ENCODE peak calls at places on chromosomes 7 and 10, in five cellular contexts. K is HepG2, S is K562, R is GM12878, O is H1. Q is an unnamed sample. For H3K4me1, the result is how much of the 10 kb centered on the place peaks cover.

GRCh38 chr7:150325110-150325611 is 1.8 kb upstream of the ACTR3C start:
- DNase-seq in K (no peak), S (no peak), R (no peak), O (no peak), Q (no peak)

GRCh38 chr10:101829561-101830315 is 11.5 kb upstream of the OGA start:
- DNase-seq in K (no peak), S (peak), R (no peak), O (peak), Q (no peak)

GRCh38 chr10:31948021-31948420 is 19.4 kb upstream of the ARHGAP12 start:
- DNase-seq in K (no peak), S (no peak), R (no peak), O (no peak), Q (no peak)

GRCh38 chr7:42876182-42877068 is 35.4 kb downstream of the C7orf25 start:
- DNase-seq in K (peak), S (peak), R (no peak), O (no peak), Q (peak)

GRCh38 chr10:50469778-50470193 is 154.0 kb downstream of the SGMS1 start:
- DNase-seq in K (no peak), S (no peak), R (no peak), O (no peak), Q (no peak)

GRCh38 chr7:99170065-99170729 is 26.3 kb upstream of the SMURF1 start:
- DNase-seq in K (no peak), S (no peak), R (no peak), O (no peak), Q (no peak)

GRCh38 chr7:106217089-106217542 is 67.7 kb downstream of the NAMPT start:
- DNase-seq in K (no peak), S (peak), R (no peak), O (no peak), Q (peak)

GRCh38 chr7:104207348-104207730 is 474 bp downstream of the ORC5 start:
- DNase-seq in K (peak), S (peak), R (no peak), O (no peak), Q (no peak)

GRCh38 chr7:42145539-42145938 is 91.5 kb downstream of the GLI3 start:
- DNase-seq in K (no peak), S (no peak), R (no peak), O (no peak), Q (no peak)

GRCh38 chr7:92835851-92836488 is 403 bp downstream of the CDK6 start:
- DNase-seq in K (peak), S (peak), R (no peak), O (peak), Q (no peak)

GRCh38 chr7:55250313-55250712 is 114.8 kb upstream of the LANCL2 start:
- DNase-seq in K (peak), S (peak), R (no peak), O (peak), Q (peak)

GRCh38 chr10:30819306-30820190 is 190.0 kb upstream of the LYZL2 start:
- DNase-seq in K (no peak), S (no peak), R (no peak), O (no peak), Q (no peak)

GRCh38 chr10:61605221-61605620 is 57.5 kb upstream of the CABCOCO1 start:
- DNase-seq in K (no peak), S (no peak), R (no peak), O (no peak), Q (no peak)

GRCh38 chr7:100562195-100563099 is 11.3 kb downstream of the SAP25 start:
- DNase-seq in K (no peak), S (no peak), R (no peak), O (no peak), Q (no peak)

GRCh38 chr10:74071151-74071550 is 73.2 kb downstream of the VCL start:
- DNase-seq in K (no peak), S (no peak), R (no peak), O (no peak), Q (no peak)

GRCh38 chr7:135190703-135191102 is 20.2 kb upstream of the CYREN start:
- DNase-seq in K (no peak), S (no peak), R (no peak), O (no peak), Q (no peak)

GRCh38 chr10:29757551-29758297 is 123.0 kb upstream of the SVIL start:
- DNase-seq in K (no peak), S (no peak), R (no peak), O (no peak), Q (peak)

GRCh38 chr10:58385784-58386112 is 538 bp downstream of the TFAM start:
- DNase-seq in K (peak), S (peak), R (no peak), O (no peak), Q (no peak)

GRCh38 chr7:120950026-120950538 is 495 bp upstream of the ING3 start:
- DNase-seq in K (no peak), S (no peak), R (no peak), O (no peak), Q (no peak)

GRCh38 chr10:101397140-101397539 is 43.2 kb downstream of the BTRC start:
- DNase-seq in K (peak), S (peak), R (no peak), O (no peak), Q (peak)

GRCh38 chr10:79202188-79203013 is 133.6 kb downstream of the ZMIZ1 start:
- DNase-seq in K (peak), S (peak), R (no peak), O (peak), Q (no peak)

GRCh38 chr7:113799896-113800295 is 118.9 kb downstream of the PPP1R3A start:
- DNase-seq in K (no peak), S (no peak), R (peak), O (no peak), Q (no peak)

GRCh38 chr7:48078470-48078869 is 10.6 kb upstream of the UPP1 start:
- DNase-seq in K (no peak), S (no peak), R (no peak), O (no peak), Q (no peak)

GRCh38 chr7:79664884-79665676 is 211.6 kb upstream of the MAGI2 start:
- DNase-seq in K (no peak), S (no peak), R (no peak), O (no peak), Q (no peak)

GRCh38 chr7:31443457-31443856 is 70.4 kb upstream of the ITPRID1 start:
- DNase-seq in K (peak), S (peak), R (peak), O (no peak), Q (peak)

GRCh38 chr10:77455538-77455937 is 182.1 kb downstream of the KCNMA1 start:
- DNase-seq in K (no peak), S (no peak), R (no peak), O (no peak), Q (no peak)

GRCh38 chr7:142152076-142152475 is 40.6 kb downstream of the MGAM2 start:
- DNase-seq in K (no peak), S (no peak), R (peak), O (no peak), Q (no peak)

GRCh38 chr7:33774762-33775523 is 130.4 kb upstream of the BMPER start:
- DNase-seq in K (no peak), S (no peak), R (no peak), O (no peak), Q (no peak)

GRCh38 chr10:74921744-74922143 is 95.3 kb downstream of the KAT6B start:
- DNase-seq in K (no peak), S (peak), R (no peak), O (no peak), Q (no peak)

GRCh38 chr7:129387537-129387936 is 46.7 kb upstream of the STRIP2 start:
- DNase-seq in K (no peak), S (no peak), R (no peak), O (no peak), Q (no peak)

GRCh38 chr7:47180268-47180826 is 401.6 kb downstream of the TNS3 start:
- DNase-seq in K (peak), S (peak), R (no peak), O (peak), Q (peak)

GRCh38 chr7:24035653-24036414 is 248.2 kb upstream of the NPY start:
- DNase-seq in K (no peak), S (no peak), R (no peak), O (no peak), Q (no peak)

GRCh38 chr7:100490483-100491191 is 6.9 kb downstream of the NYAP1 start:
- DNase-seq in K (no peak), S (no peak), R (no peak), O (no peak), Q (no peak)

GRCh38 chr7:88306590-88307048 is at the start of gene STEAP4:
- DNase-seq in K (no peak), S (no peak), R (no peak), O (peak), Q (peak)

GRCh38 chr10:85280014-85280413 is 951.6 kb downstream of the CCSER2 start:
- DNase-seq in K (peak), S (no peak), R (no peak), O (no peak), Q (no peak)

GRCh38 chr7:94440460-94441039 is 45.9 kb downstream of the COL1A2 start:
- DNase-seq in K (peak), S (no peak), R (no peak), O (no peak), Q (no peak)

GRCh38 chr7:112064627-112065385 is 141.4 kb downstream of the DOCK4 start:
- DNase-seq in K (no peak), S (no peak), R (no peak), O (no peak), Q (no peak)

GRCh38 chr10:127415901-127416630 is 133.0 kb upstream of the NPS start:
- DNase-seq in K (no peak), S (no peak), R (no peak), O (no peak), Q (no peak)

GRCh38 chr10:35559416-35559815 is 45.7 kb upstream of the GJD4 start:
- DNase-seq in K (no peak), S (no peak), R (no peak), O (no peak), Q (no peak)

GRCh38 chr10:52779541-52780390 is 7.2 kb upstream of the MBL2 start:
- DNase-seq in K (peak), S (peak), R (no peak), O (peak), Q (peak)

DNA sequence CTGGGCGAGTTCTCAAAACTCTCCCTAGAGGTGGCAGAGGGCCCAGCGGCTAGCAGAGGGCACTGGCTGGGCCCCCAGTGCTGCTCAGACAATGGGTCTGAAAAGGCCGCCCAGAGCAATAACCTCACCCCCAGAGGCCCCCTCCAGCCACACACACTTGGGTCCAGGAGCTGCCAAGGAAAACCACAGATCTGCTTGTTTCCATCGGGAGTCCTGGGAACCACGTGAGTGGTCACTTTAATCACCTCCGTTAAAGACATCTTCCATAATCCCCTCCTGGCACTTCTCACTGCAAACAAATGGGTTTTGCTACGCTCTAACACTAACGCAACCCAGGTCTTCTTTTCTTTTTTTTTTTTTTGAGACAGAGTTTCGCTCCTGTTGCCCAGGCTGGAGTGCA is 30.0 kb downstream of the NUDT1 start:
- DNase-seq in K (no peak), S (no peak), R (no peak), O (no peak), Q (no peak)
- TF ChIP-seq CEBPB in K (no peak), S (no peak), R (no peak), O (no peak), Q (no peak)

GRCh38 chr10:89019589-89020327 is 29.2 kb downstream of the FAS start:
- DNase-seq in K (peak), S (no peak), R (no peak), O (no peak), Q (no peak)

GRCh38 chr10:89025453-89025852 is 34.9 kb downstream of the FAS start:
- DNase-seq in K (no peak), S (no peak), R (no peak), O (no peak), Q (no peak)

GRCh38 chr10:89022734-89023133 is 32.1 kb downstream of the FAS start:
- DNase-seq in K (no peak), S (no peak), R (no peak), O (no peak), Q (no peak)
- TF ChIP-seq YY1 in K (no peak), S (no peak), R (no peak), O (no peak), Q (no peak)

GRCh38 chr10:70355234-70356021 is 27.0 kb downstream of the LRRC20 start:
- DNase-seq in K (no peak), S (no peak), R (peak), O (no peak), Q (no peak)
- H3K4me1 ChIP-seq in K (half or more), S (under half), R (half or more), O (under half), Q (under half)

GRCh38 chr7:27207348-27207985 is 7.6 kb upstream of the HOXA13 start:
- DNase-seq in K (no peak), S (no peak), R (no peak), O (no peak), Q (no peak)
- TF ChIP-seq CEBPB in K (no peak), S (no peak), R (no peak), O (no peak), Q (no peak)